ENCODE peak calls at places on chromosomes 11 and 22, in five cellular contexts. M, P, C, Y and Q are unnamed samples. For H3K9me3, the result is how much of the 10 kb centered on the place peaks cover.

GRCh38 chr22:46669201-46669600 is 49.0 kb downstream of the GRAMD4 start:
- DNase-seq in P (no peak), M (no peak), Y (no peak), C (no peak), Q (no peak)

GRCh38 chr11:131767421-131767820 is 397.0 kb downstream of the NTM start:
- DNase-seq in C (no peak), M (no peak), Y (no peak), P (no peak), Q (no peak)

GRCh38 chr11:28606930-28607329 is 498.7 kb downstream of the METTL15 start:
- DNase-seq in Y (no peak), M (no peak), P (no peak), C (no peak), Q (no peak)

GRCh38 chr11:94457118-94458029 is 36.3 kb downstream of the MRE11 start:
- DNase-seq in M (no peak), P (no peak), Y (no peak), C (no peak), Q (no peak)

GRCh38 chr11:72238040-72238450 is 5.9 kb downstream of the PHOX2A start:
- DNase-seq in Y (peak), M (peak), C (peak), P (no peak), Q (no peak)

GRCh38 chr11:15993360-15993759 is 363.0 kb downstream of the SOX6 start:
- DNase-seq in C (no peak), M (no peak), Y (no peak), P (no peak), Q (no peak)

GRCh38 chr11:15941206-15941770 is 415.1 kb downstream of the SOX6 start:
- DNase-seq in M (no peak), P (no peak), C (peak), Y (peak), Q (no peak)

GRCh38 chr11:60195923-60196368 is 13.1 kb upstream of the MS4A6A start:
- DNase-seq in M (no peak), P (no peak), Y (no peak), C (no peak), Q (no peak)

GRCh38 chr11:117026593-117027330 is 71.5 kb downstream of the SIK3 start:
- DNase-seq in Y (no peak), P (no peak), M (no peak), C (no peak), Q (no peak)

GRCh38 chr11:117752721-117753237 is 44.2 kb downstream of the DSCAML1 start:
- DNase-seq in M (no peak), P (no peak), Y (no peak), C (peak), Q (no peak)

GRCh38 chr22:49925525-49926128 is 7.2 kb downstream of the CRELD2 start:
- DNase-seq in C (peak), P (no peak), M (no peak), Y (no peak), Q (no peak)

GRCh38 chr11:67534070-67534679 is 10.9 kb upstream of the CABP2 start:
- DNase-seq in P (no peak), C (no peak), Y (no peak), M (no peak), Q (no peak)

GRCh38 chr11:67535577-67535976 is 12.3 kb upstream of the CABP2 start:
- DNase-seq in Y (no peak), M (no peak), C (no peak), P (no peak), Q (no peak)

GRCh38 chr11:67530282-67530592 is 7.0 kb upstream of the CABP2 start:
- DNase-seq in P (no peak), C (no peak), M (no peak), Y (no peak), Q (no peak)

GRCh38 chr11:67528376-67528775 is 5.1 kb upstream of the CABP2 start:
- DNase-seq in P (no peak), C (no peak), Y (no peak), M (no peak), Q (no peak)

DNA sequence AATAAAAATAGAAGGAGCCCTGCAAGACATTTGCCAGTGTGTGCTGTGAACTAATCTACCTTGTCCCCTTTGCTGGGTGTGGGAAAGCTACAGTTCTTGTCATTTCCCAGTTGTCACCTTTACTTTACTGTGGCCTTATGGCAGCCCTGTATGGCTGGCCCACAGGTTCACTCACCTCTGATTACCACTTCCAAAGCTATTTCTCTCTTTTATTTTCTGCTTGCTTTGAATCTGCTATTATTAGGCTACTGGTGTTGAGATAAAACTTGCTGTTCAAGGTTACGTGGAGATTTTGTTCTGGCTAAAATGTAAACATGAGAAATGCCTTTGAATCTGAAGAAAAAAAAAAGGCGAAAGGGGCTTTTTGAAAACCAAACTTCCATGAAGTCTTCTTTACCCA is 9.6 kb upstream of the CABP2 start:
- DNase-seq in Y (no peak), M (no peak), C (no peak), P (no peak), Q (no peak)
- H3K9me3 ChIP-seq in Y (under half), M (under half), C (under half), P (under half), Q (under half)

GRCh38 chr11:133946018-133946417 is 10.8 kb downstream of the IGSF9B start:
- DNase-seq in P (no peak), C (no peak), Y (no peak), M (no peak), Q (no peak)

GRCh38 chr11:133950874-133951483 is 5.8 kb downstream of the IGSF9B start:
- DNase-seq in P (no peak), Y (no peak), C (no peak), M (no peak), Q (no peak)

GRCh38 chr11:133946541-133947297 is 10.0 kb downstream of the IGSF9B start:
- DNase-seq in M (no peak), P (no peak), C (peak), Y (no peak), Q (no peak)

GRCh38 chr11:133947298-133947905 is 9.4 kb downstream of the IGSF9B start:
- DNase-seq in M (no peak), Y (no peak), P (no peak), C (peak), Q (no peak)

DNA sequence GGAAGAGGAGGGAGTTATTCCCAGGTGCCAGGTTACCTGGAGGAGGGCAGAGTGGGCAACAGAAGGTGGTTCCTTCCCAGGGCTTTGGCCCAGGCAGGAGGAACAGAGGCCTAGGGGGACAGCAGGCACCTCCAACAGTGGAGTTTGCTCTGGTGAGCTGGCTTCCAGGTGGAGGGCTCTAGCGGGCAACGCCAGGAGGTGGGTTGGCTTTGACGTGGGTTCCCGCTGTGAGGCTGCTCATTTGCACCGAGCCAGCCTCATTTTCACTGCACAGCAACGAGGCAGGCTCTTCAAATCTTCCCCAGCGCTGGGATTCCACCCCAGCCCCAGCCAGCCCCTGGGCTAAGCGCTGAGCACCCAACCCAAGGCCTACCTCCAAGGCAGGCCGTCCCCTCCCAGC is 8.1 kb downstream of the IGSF9B start:
- DNase-seq in P (no peak), M (no peak), C (no peak), Y (no peak), Q (no peak)
- TF ChIP-seq CTCF in P (no peak), M (no peak), C (no peak), Y (no peak), Q (no peak)

GRCh38 chr11:34308049-34308692 is 49.6 kb downstream of the ABTB2 start:
- DNase-seq in C (no peak), Y (no peak), M (no peak), P (no peak), Q (no peak)
- TF ChIP-seq POLR2AphosphoS5 in C (no peak), Y (no peak), M (no peak), P (no peak), Q (no peak)

GRCh38 chr11:92759571-92760214 is 209.8 kb upstream of the MTNR1B start:
- DNase-seq in P (no peak), C (no peak), Y (no peak), M (no peak), Q (no peak)
- H3K9me3 ChIP-seq in P (under half), C (under half), Y (under half), M (under half), Q (under half)